ENCODE peak calls at places on chromosomes 6 and 20, in six cellular contexts. One of them, this sample, is unnamed.

GRCh38 chr20:11101696-11102095 is 427.9 kb upstream of the JAG1 start:
- DNase-seq in GM23248: no peak
- DNase-seq in GM23338: no peak
- DNase-seq in trophoblast cell: no peak
- DNase-seq in fibroblast of lung: no peak
- DNase-seq in HepG2: no peak
- DNase-seq in this sample: no peak

GRCh38 chr20:38115896-38116295 is 49.2 kb downstream of the TGM2 start:
- DNase-seq in GM23248: no peak
- DNase-seq in GM23338: no peak
- DNase-seq in trophoblast cell: no peak
- DNase-seq in fibroblast of lung: no peak
- DNase-seq in HepG2: no peak
- DNase-seq in this sample: no peak

GRCh38 chr6:161139766-161140553 is 133.9 kb downstream of the AGPAT4 start:
- DNase-seq in GM23248: peak
- DNase-seq in GM23338: peak
- DNase-seq in trophoblast cell: no peak
- DNase-seq in fibroblast of lung: peak
- DNase-seq in HepG2: no peak
- DNase-seq in this sample: no peak

GRCh38 chr6:19530188-19530587 is 307.0 kb upstream of the ID4 start:
- DNase-seq in GM23248: no peak
- DNase-seq in GM23338: no peak
- DNase-seq in trophoblast cell: no peak
- DNase-seq in fibroblast of lung: no peak
- DNase-seq in HepG2: no peak
- DNase-seq in this sample: no peak

GRCh38 chr6:36927691-36928546 is 26.6 kb upstream of the PI16 start:
- DNase-seq in GM23248: peak
- DNase-seq in GM23338: no peak
- DNase-seq in trophoblast cell: peak
- DNase-seq in fibroblast of lung: peak
- DNase-seq in HepG2: no peak
- DNase-seq in this sample: no peak

GRCh38 chr6:1002989-1003388 is 308.9 kb upstream of the FOXQ1 start:
- DNase-seq in GM23248: no peak
- DNase-seq in GM23338: no peak
- DNase-seq in trophoblast cell: no peak
- DNase-seq in fibroblast of lung: no peak
- DNase-seq in HepG2: no peak
- DNase-seq in this sample: no peak

GRCh38 chr20:46324960-46325703 is 16.8 kb upstream of the CDH22 start:
- DNase-seq in GM23248: peak
- DNase-seq in GM23338: peak
- DNase-seq in trophoblast cell: peak
- DNase-seq in fibroblast of lung: no peak
- DNase-seq in HepG2: peak
- DNase-seq in this sample: peak

GRCh38 chr6:153058291-153058690 is 55.8 kb upstream of the MTRF1L start:
- DNase-seq in GM23248: peak
- DNase-seq in GM23338: no peak
- DNase-seq in trophoblast cell: no peak
- DNase-seq in fibroblast of lung: peak
- DNase-seq in HepG2: no peak
- DNase-seq in this sample: no peak

GRCh38 chr20:20360464-20360863 is 7.4 kb upstream of the INSM1 start:
- DNase-seq in GM23248: peak
- DNase-seq in GM23338: peak
- DNase-seq in trophoblast cell: peak
- DNase-seq in fibroblast of lung: peak
- DNase-seq in HepG2: peak
- DNase-seq in this sample: peak

DNA sequence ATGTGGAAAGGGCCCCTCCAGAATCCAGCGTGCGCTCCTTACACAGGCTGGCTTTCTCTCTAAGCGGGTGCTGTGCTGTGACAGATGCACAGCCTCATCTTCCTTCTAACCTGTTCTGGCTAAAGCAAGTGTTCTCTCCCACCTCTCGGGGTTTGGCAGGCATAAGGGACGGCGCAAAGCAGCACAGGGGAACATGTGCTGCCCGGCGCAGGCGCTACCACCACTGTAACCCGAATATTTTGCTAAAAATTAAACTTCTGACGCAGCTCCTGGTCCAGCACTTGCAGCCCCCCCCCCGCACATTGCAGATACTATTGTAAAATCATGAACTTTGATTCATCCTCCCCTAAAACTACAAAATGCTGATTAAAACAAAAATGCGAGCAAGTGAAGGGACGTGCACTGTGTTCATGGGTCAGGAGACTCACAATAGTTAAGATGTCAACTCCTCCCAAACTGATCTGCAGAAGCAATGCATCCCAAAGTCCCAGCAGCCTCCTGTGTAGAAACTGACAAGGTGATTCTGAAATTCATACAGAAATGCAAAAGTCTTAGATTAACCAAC is 43.0 kb downstream of the TAF4 start:
- DNase-seq in GM23248: no peak
- DNase-seq in GM23338: no peak
- DNase-seq in trophoblast cell: no peak
- DNase-seq in fibroblast of lung: no peak
- DNase-seq in HepG2: no peak
- DNase-seq in this sample: no peak
- H2AFZ ChIP-seq in GM23248: no peak
- H2AFZ ChIP-seq in GM23338: no peak
- H2AFZ ChIP-seq in trophoblast cell: no peak
- H2AFZ ChIP-seq in fibroblast of lung: no peak
- H2AFZ ChIP-seq in HepG2: no peak
- H2AFZ ChIP-seq in this sample: no peak

DNA sequence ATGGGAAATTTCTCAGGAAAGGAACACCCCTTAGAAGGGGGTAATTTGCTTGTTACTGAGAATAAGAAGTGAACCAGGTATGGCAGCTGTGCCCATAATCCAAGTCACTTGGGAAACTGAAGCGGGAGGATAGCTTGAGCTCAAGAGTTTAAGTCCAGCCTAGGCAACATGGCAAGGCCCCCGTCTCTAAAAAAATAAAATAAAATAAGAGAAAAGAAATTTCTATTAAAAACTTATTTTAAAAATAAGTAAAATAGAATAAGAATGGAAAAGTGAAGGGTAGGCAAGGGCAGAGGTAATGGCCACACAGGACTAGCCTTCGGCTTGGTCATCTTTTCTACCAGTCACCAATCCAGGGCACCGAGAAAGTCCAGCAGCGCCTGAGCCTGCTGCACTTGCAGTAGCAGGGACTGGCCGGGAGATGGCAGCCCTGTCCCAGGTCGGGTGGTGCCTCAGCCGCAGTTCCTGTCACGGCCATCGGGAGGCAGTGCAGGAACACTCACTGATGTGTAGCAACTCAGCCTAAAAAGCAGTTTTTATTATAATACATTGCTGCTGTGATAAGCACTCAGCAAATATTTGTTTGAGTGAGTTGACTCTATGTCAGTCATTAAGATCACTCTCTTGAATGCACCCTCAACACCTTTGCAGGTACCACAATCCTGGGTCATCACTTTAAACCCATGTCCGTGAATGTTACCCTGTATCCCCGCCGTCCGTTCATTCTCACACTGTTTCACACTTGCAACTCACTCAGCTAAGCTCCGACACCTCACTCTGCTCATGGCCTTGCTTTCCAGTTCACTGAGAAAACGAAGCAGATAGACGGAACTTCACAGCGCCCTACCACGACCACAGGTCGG is 23.2 kb upstream of the GCM1 start:
- DNase-seq in GM23248: peak
- DNase-seq in GM23338: peak
- DNase-seq in trophoblast cell: peak
- DNase-seq in fibroblast of lung: peak
- DNase-seq in HepG2: peak
- DNase-seq in this sample: peak
- H3K4me2 ChIP-seq in GM23248: no peak
- H3K4me2 ChIP-seq in GM23338: no peak
- H3K4me2 ChIP-seq in trophoblast cell: no peak
- H3K4me2 ChIP-seq in fibroblast of lung: no peak
- H3K4me2 ChIP-seq in HepG2: no peak
- H3K4me2 ChIP-seq in this sample: peak

GRCh38 chr6:133577851-133578250 is 311.1 kb upstream of the TCF21 start:
- DNase-seq in GM23248: no peak
- DNase-seq in GM23338: no peak
- DNase-seq in trophoblast cell: no peak
- DNase-seq in fibroblast of lung: no peak
- DNase-seq in HepG2: no peak
- DNase-seq in this sample: no peak
- H2AFZ ChIP-seq in GM23248: no peak
- H2AFZ ChIP-seq in GM23338: no peak
- H2AFZ ChIP-seq in trophoblast cell: no peak
- H2AFZ ChIP-seq in fibroblast of lung: no peak
- H2AFZ ChIP-seq in HepG2: no peak
- H2AFZ ChIP-seq in this sample: no peak

GRCh38 chr20:5191829-5192569 is 65.2 kb downstream of the CDS2 start:
- DNase-seq in GM23248: peak
- DNase-seq in GM23338: peak
- DNase-seq in trophoblast cell: peak
- DNase-seq in fibroblast of lung: peak
- DNase-seq in HepG2: peak
- DNase-seq in this sample: peak
- H3K4me2 ChIP-seq in GM23248: no peak
- H3K4me2 ChIP-seq in GM23338: no peak
- H3K4me2 ChIP-seq in trophoblast cell: no peak
- H3K4me2 ChIP-seq in fibroblast of lung: no peak
- H3K4me2 ChIP-seq in HepG2: no peak
- H3K4me2 ChIP-seq in this sample: peak

DNA sequence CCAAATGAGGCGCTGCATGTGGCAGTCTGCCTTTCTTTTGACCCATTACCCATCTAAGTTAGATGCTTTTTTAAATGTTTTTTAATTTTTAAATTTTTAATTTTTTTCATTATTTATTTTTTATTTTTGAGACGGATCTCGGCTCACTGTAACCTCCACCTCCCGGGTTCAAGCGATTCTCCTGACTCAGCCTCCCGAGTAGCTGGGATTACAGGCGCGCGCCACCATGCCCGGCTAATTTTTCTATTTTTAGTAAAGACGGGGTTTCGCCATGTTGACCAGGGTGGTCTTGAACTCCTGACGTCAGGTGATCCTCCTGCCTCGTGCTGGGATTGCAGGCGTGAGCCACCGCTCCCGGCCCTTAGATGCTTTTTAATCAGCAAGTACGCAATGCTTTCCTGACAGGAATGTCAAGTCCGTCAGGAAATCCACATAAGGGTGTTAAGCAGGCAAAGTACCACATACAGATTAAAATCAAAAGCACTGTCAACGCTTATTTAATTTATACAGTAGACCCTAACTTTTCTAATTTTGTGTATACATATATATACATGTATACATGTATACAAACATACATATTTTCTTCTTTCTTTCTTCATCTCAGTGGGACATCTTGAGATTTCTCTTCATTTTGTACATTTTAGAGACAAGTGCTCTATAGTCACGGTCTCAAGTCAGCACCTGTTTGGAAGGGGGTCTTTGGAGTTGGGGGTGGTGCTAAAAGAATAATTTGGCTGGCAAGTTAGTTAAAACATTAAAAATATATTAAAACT is 1.0 kb upstream of the GSTA4 start:
- DNase-seq in GM23248: peak
- DNase-seq in GM23338: peak
- DNase-seq in trophoblast cell: peak
- DNase-seq in fibroblast of lung: peak
- DNase-seq in HepG2: peak
- DNase-seq in this sample: peak
- H2AFZ ChIP-seq in GM23248: peak
- H2AFZ ChIP-seq in GM23338: no peak
- H2AFZ ChIP-seq in trophoblast cell: no peak
- H2AFZ ChIP-seq in fibroblast of lung: no peak
- H2AFZ ChIP-seq in HepG2: no peak
- H2AFZ ChIP-seq in this sample: peak

DNA sequence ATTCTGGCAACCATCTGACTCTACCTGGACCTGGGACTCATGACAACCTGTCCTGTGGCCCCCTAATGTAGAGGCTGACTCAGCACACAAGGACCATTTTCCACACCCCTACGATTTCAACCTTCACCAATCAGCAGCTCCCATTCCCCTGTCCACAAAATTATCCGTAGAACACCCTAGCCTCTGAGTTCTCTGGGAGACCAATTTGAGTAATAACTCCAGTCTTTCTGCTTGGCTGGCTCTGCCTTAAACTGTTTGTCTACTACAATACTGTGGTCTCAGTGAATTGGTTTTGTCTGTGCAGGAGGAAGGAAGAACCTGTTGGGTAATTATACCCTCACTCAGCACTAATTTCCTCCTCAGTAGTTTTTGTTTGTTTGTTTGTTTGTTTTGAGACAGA is 99.3 kb upstream of the MRPS10 start:
- DNase-seq in GM23248: no peak
- DNase-seq in GM23338: no peak
- DNase-seq in trophoblast cell: no peak
- DNase-seq in fibroblast of lung: peak
- DNase-seq in HepG2: no peak
- DNase-seq in this sample: no peak
- H3K4me2 ChIP-seq in GM23248: peak
- H3K4me2 ChIP-seq in GM23338: no peak
- H3K4me2 ChIP-seq in trophoblast cell: peak
- H3K4me2 ChIP-seq in fibroblast of lung: no peak
- H3K4me2 ChIP-seq in HepG2: no peak
- H3K4me2 ChIP-seq in this sample: no peak

GRCh38 chr6:68741501-68742343 is 106.6 kb downstream of the ADGRB3 start:
- DNase-seq in GM23248: no peak
- DNase-seq in GM23338: no peak
- DNase-seq in trophoblast cell: no peak
- DNase-seq in fibroblast of lung: peak
- DNase-seq in HepG2: no peak
- DNase-seq in this sample: no peak
- H2AFZ ChIP-seq in GM23248: no peak
- H2AFZ ChIP-seq in GM23338: no peak
- H2AFZ ChIP-seq in trophoblast cell: no peak
- H2AFZ ChIP-seq in fibroblast of lung: no peak
- H2AFZ ChIP-seq in HepG2: no peak
- H2AFZ ChIP-seq in this sample: no peak

GRCh38 chr6:148273962-148274752 is 68.5 kb upstream of the SASH1 start:
- DNase-seq in GM23248: peak
- DNase-seq in GM23338: no peak
- DNase-seq in trophoblast cell: peak
- DNase-seq in fibroblast of lung: no peak
- DNase-seq in HepG2: no peak
- DNase-seq in this sample: no peak

GRCh38 chr6:148269386-148269785 is 73.3 kb upstream of the SASH1 start:
- DNase-seq in GM23248: no peak
- DNase-seq in GM23338: no peak
- DNase-seq in trophoblast cell: no peak
- DNase-seq in fibroblast of lung: no peak
- DNase-seq in HepG2: no peak
- DNase-seq in this sample: no peak

GRCh38 chr6:148272084-148272483 is 70.6 kb upstream of the SASH1 start:
- DNase-seq in GM23248: peak
- DNase-seq in GM23338: no peak
- DNase-seq in trophoblast cell: peak
- DNase-seq in fibroblast of lung: peak
- DNase-seq in HepG2: no peak
- DNase-seq in this sample: no peak

GRCh38 chr6:148274809-148275208 is 67.8 kb upstream of the SASH1 start:
- DNase-seq in GM23248: no peak
- DNase-seq in GM23338: no peak
- DNase-seq in trophoblast cell: no peak
- DNase-seq in fibroblast of lung: no peak
- DNase-seq in HepG2: no peak
- DNase-seq in this sample: no peak

GRCh38 chr6:148272597-148272996 is 70.0 kb upstream of the SASH1 start:
- DNase-seq in GM23248: peak
- DNase-seq in GM23338: no peak
- DNase-seq in trophoblast cell: peak
- DNase-seq in fibroblast of lung: no peak
- DNase-seq in HepG2: no peak
- DNase-seq in this sample: no peak
- H3K4me2 ChIP-seq in GM23248: peak
- H3K4me2 ChIP-seq in GM23338: no peak
- H3K4me2 ChIP-seq in trophoblast cell: no peak
- H3K4me2 ChIP-seq in fibroblast of lung: no peak
- H3K4me2 ChIP-seq in HepG2: no peak
- H3K4me2 ChIP-seq in this sample: no peak